ENCODE peak calls at places on chromosomes 13 and 19, in four cellular contexts. One of them, this sample, is unnamed.

GRCh38 chr13:39602277-39602613 is 748 bp downstream of the LHFPL6 start:
- DNase-seq in Panc1: no peak
- DNase-seq in HepG2: no peak
- DNase-seq in K562: no peak
- DNase-seq in this sample: no peak

GRCh38 chr19:29680447-29680846 is 15.2 kb downstream of the PLEKHF1 start:
- DNase-seq in Panc1: no peak
- DNase-seq in HepG2: no peak
- DNase-seq in K562: no peak
- DNase-seq in this sample: no peak

GRCh38 chr19:9565900-9566705 is 18.2 kb downstream of the ZNF121 start:
- DNase-seq in Panc1: no peak
- DNase-seq in HepG2: no peak
- DNase-seq in K562: no peak
- DNase-seq in this sample: no peak

GRCh38 chr13:111634410-111634809 is 314.0 kb downstream of the TEX29 start:
- DNase-seq in Panc1: no peak
- DNase-seq in HepG2: no peak
- DNase-seq in K562: no peak
- DNase-seq in this sample: no peak

GRCh38 chr13:104289400-104289799 is 1223.2 kb upstream of the SLC10A2 start:
- DNase-seq in Panc1: no peak
- DNase-seq in HepG2: no peak
- DNase-seq in K562: no peak
- DNase-seq in this sample: no peak

GRCh38 chr19:27671876-27672275 is 1541.1 kb downstream of the UQCRFS1 start:
- DNase-seq in Panc1: no peak
- DNase-seq in HepG2: no peak
- DNase-seq in K562: no peak
- DNase-seq in this sample: no peak

GRCh38 chr19:35590875-35591274 is 4.9 kb downstream of the PMIS2 start:
- DNase-seq in Panc1: no peak
- DNase-seq in HepG2: no peak
- DNase-seq in K562: no peak
- DNase-seq in this sample: no peak

GRCh38 chr19:44588753-44589112 is 24.6 kb upstream of the IGSF23 start:
- DNase-seq in Panc1: peak
- DNase-seq in HepG2: no peak
- DNase-seq in K562: no peak
- DNase-seq in this sample: peak

GRCh38 chr19:23436318-23436717 is 41.0 kb upstream of the ZNF91 start:
- DNase-seq in Panc1: no peak
- DNase-seq in HepG2: no peak
- DNase-seq in K562: no peak
- DNase-seq in this sample: no peak

GRCh38 chr13:99327761-99328160 is 20.6 kb upstream of the GPR183 start:
- DNase-seq in Panc1: no peak
- DNase-seq in HepG2: no peak
- DNase-seq in K562: no peak
- DNase-seq in this sample: no peak

GRCh38 chr13:64709079-64709478 is 2521.1 kb downstream of the PCDH9 start:
- DNase-seq in Panc1: no peak
- DNase-seq in HepG2: no peak
- DNase-seq in K562: no peak
- DNase-seq in this sample: no peak

DNA sequence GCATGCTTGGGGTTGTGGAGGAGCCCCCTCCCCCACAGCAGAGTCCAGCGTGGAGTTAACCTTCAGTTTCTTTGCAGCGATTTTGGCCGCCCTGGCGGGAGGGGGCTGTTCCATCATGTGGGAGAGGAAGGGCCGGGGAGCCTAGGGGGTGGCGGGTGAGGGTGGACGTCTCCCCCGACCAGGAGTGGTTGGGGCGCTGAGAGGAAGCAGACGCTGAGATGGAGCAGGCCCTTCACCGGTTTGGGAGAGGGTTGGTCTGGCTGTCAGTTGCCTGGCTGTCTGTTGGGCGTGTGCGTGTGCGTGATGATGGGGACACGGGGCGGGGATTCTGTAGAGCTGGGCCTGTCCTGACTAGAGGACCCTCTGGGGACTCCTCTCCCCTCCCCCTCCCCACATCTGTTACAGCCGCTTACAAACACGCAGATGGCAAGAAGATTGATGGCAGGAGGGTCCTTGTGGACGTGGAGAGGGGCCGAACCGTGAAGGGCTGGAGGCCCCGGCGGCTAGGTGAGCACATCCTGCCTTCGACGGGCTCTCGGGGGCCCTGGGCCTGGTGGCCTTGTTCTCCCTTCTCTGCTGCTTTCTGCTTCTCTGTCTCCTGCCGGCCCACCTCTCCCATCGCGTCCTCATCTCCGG is 9.8 kb upstream of the LIN7B start:
- DNase-seq in Panc1: no peak
- DNase-seq in HepG2: no peak
- DNase-seq in K562: no peak
- DNase-seq in this sample: no peak
- TF ChIP-seq POLR2AphosphoS5 in Panc1: no peak
- TF ChIP-seq POLR2AphosphoS5 in HepG2: no peak
- TF ChIP-seq POLR2AphosphoS5 in K562: no peak
- TF ChIP-seq POLR2AphosphoS5 in this sample: no peak

GRCh38 chr13:61414686-61415664 is 674 bp downstream of the PCDH20 start:
- DNase-seq in Panc1: no peak
- DNase-seq in HepG2: peak
- DNase-seq in K562: no peak
- DNase-seq in this sample: no peak
- TF ChIP-seq TCF7L2 in Panc1: no peak
- TF ChIP-seq TCF7L2 in HepG2: no peak
- TF ChIP-seq TCF7L2 in K562: no peak
- TF ChIP-seq TCF7L2 in this sample: no peak

GRCh38 chr19:49128545-49129237 is 9.3 kb downstream of the PPFIA3 start:
- DNase-seq in Panc1: no peak
- DNase-seq in HepG2: no peak
- DNase-seq in K562: peak
- DNase-seq in this sample: no peak
- TF ChIP-seq POLR2AphosphoS5 in Panc1: no peak
- TF ChIP-seq POLR2AphosphoS5 in HepG2: no peak
- TF ChIP-seq POLR2AphosphoS5 in K562: no peak
- TF ChIP-seq POLR2AphosphoS5 in this sample: no peak

GRCh38 chr13:97720881-97721280 is 232.6 kb upstream of the IPO5 start:
- DNase-seq in Panc1: no peak
- DNase-seq in HepG2: no peak
- DNase-seq in K562: no peak
- DNase-seq in this sample: no peak

GRCh38 chr13:97726664-97727235 is 226.7 kb upstream of the IPO5 start:
- DNase-seq in Panc1: no peak
- DNase-seq in HepG2: no peak
- DNase-seq in K562: no peak
- DNase-seq in this sample: no peak

GRCh38 chr13:97724450-97724849 is 229.0 kb upstream of the IPO5 start:
- DNase-seq in Panc1: no peak
- DNase-seq in HepG2: no peak
- DNase-seq in K562: no peak
- DNase-seq in this sample: no peak

GRCh38 chr13:97719759-97720158 is 233.7 kb upstream of the IPO5 start:
- DNase-seq in Panc1: no peak
- DNase-seq in HepG2: no peak
- DNase-seq in K562: no peak
- DNase-seq in this sample: no peak

GRCh38 chr13:97723655-97724054 is 229.8 kb upstream of the IPO5 start:
- DNase-seq in Panc1: no peak
- DNase-seq in HepG2: no peak
- DNase-seq in K562: no peak
- DNase-seq in this sample: no peak
- TF ChIP-seq TCF7L2 in Panc1: no peak
- TF ChIP-seq TCF7L2 in HepG2: no peak
- TF ChIP-seq TCF7L2 in K562: no peak
- TF ChIP-seq TCF7L2 in this sample: no peak

GRCh38 chr13:110354715-110355473 is 47.8 kb downstream of the COL4A2 start:
- DNase-seq in Panc1: no peak
- DNase-seq in HepG2: no peak
- DNase-seq in K562: peak
- DNase-seq in this sample: no peak

GRCh38 chr13:110351636-110352420 is 44.7 kb downstream of the COL4A2 start:
- DNase-seq in Panc1: no peak
- DNase-seq in HepG2: no peak
- DNase-seq in K562: no peak
- DNase-seq in this sample: no peak

GRCh38 chr13:110354209-110354627 is 47.1 kb downstream of the COL4A2 start:
- DNase-seq in Panc1: no peak
- DNase-seq in HepG2: no peak
- DNase-seq in K562: no peak
- DNase-seq in this sample: no peak

GRCh38 chr13:110352735-110353134 is 45.7 kb downstream of the COL4A2 start:
- DNase-seq in Panc1: no peak
- DNase-seq in HepG2: no peak
- DNase-seq in K562: peak
- DNase-seq in this sample: no peak

DNA sequence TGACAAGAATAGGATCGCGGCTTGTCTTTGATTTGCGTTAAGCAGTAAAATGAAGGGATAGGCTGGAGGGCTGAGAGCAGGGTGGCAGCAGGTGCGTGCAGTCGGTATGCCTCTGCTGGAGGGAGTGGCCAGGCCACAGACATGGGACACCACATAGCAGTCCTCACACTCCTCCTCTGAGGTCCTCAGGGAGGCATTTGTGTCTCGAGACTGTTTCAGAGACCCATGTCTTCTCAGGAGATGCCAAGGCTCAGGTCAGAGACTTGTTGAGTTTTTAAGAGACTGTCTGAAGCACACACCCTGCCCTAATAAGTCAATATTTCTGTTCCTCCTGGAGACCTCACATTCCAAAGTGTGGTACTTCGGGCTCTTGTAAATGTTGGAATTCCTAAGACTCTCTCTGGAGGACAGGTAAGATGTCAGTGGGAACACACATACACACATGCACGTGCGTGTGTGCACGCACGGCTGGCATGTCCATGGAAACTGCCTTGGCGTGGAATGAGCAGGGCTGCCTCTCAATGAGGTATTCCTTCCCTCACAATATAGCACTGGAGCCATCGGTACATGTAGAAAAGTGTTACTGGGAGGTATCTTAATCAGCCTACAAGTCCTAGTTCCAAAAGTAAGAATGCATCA is 46.4 kb downstream of the COL4A2 start:
- DNase-seq in Panc1: no peak
- DNase-seq in HepG2: no peak
- DNase-seq in K562: no peak
- DNase-seq in this sample: no peak
- TF ChIP-seq POLR2AphosphoS5 in Panc1: no peak
- TF ChIP-seq POLR2AphosphoS5 in HepG2: no peak
- TF ChIP-seq POLR2AphosphoS5 in K562: no peak
- TF ChIP-seq POLR2AphosphoS5 in this sample: no peak

GRCh38 chr19:49103331-49104085 is 10.7 kb upstream of the LIN7B start:
- DNase-seq in Panc1: no peak
- DNase-seq in HepG2: no peak
- DNase-seq in K562: no peak
- DNase-seq in this sample: no peak
- TF ChIP-seq TCF7L2 in Panc1: no peak
- TF ChIP-seq TCF7L2 in HepG2: no peak
- TF ChIP-seq TCF7L2 in K562: no peak
- TF ChIP-seq TCF7L2 in this sample: no peak

DNA sequence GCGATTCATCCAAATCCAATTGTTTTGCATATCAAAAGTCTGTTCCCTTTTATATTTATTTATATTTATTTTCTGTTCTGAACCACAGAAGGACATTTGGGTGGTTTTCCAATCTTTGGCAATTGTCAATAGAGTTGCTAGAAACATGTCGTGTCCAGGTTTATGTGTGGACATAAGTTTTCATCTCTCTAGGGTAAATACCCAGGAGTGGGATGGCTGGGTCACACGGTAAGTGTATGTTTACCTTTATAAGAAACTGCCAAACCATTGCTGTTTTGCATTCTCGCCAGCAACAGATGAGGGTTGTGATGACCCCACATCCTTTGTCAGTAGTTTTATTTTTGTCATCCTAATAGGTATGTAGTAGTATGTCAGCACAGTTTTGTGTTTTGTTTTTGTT is 12.5 kb downstream of the AP1M1 start:
- DNase-seq in Panc1: no peak
- DNase-seq in HepG2: no peak
- DNase-seq in K562: no peak
- DNase-seq in this sample: no peak
- TF ChIP-seq POLR2AphosphoS5 in Panc1: no peak
- TF ChIP-seq POLR2AphosphoS5 in HepG2: no peak
- TF ChIP-seq POLR2AphosphoS5 in K562: no peak
- TF ChIP-seq POLR2AphosphoS5 in this sample: no peak

DNA sequence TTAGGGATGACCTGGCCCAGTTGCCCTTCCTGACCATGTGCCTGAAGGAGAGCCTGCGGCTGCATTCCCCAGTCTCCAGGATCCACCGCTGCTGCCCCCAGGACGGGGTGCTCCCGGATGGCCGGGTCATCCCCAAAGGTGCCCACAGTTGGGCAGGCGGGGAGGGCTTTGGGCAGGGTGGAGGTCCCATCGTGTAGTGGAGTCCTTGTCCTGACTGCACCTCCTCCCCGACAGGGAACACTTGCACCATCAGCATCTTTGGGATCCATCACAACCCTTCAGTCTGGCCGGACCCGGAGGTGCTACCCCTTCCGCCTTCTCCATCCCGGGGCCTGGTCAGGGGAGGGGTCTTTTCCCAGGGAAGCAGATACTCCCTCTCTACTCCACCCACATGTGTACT is 31.7 kb upstream of the CYP4F8 start:
- DNase-seq in Panc1: no peak
- DNase-seq in HepG2: no peak
- DNase-seq in K562: no peak
- DNase-seq in this sample: no peak
- TF ChIP-seq TCF7L2 in Panc1: no peak
- TF ChIP-seq TCF7L2 in HepG2: no peak
- TF ChIP-seq TCF7L2 in K562: no peak
- TF ChIP-seq TCF7L2 in this sample: no peak

GRCh38 chr13:41960700-41961697 is at the start of gene VWA8:
- DNase-seq in Panc1: no peak
- DNase-seq in HepG2: peak
- DNase-seq in K562: peak
- DNase-seq in this sample: peak
- TF ChIP-seq POLR2AphosphoS5 in Panc1: no peak
- TF ChIP-seq POLR2AphosphoS5 in HepG2: peak
- TF ChIP-seq POLR2AphosphoS5 in K562: no peak
- TF ChIP-seq POLR2AphosphoS5 in this sample: peak

This sample was measured in HCT116.